ENCODE peak calls at places on chromosomes 3 and 15, in ten cellular contexts. Q is naive thymus-derived CD4-positive, alpha-beta T cell; F is fibroblast of mammary gland; X is GM19239; Y is stimulated activated CD8-positive, alpha-beta memory T cell treated with anti-CD3 and anti-CD28 coated beads, Interleukin-4, amount 100 ng/mL, for 4 hours; D is kidney glomerular epithelial cell; N is DND-41; E is nephron progenitor cell; S is A172; V is activated CD8-positive, alpha-beta T cell treated with anti-CD3 and anti-CD28 coated beads, Interleukin-2, amount 10 ng/mL, durations not matched to agents 7 days and 5 days. L is an unnamed sample.

GRCh38 chr15:44082558-44083151 is 112.4 kb downstream of the FRMD5 start:
- DNase-seq in D (no peak), Y (no peak), N (no peak), Q (no peak), X (no peak), E (no peak), S (peak), F (peak), V (no peak), L (no peak)

GRCh38 chr3:42036483-42036823 is 54.7 kb upstream of the TRAK1 start:
- DNase-seq in F (peak), Q (no peak), V (no peak), D (peak), N (no peak), Y (no peak), E (no peak), S (peak), X (no peak), L (no peak)

GRCh38 chr3:22245817-22246583 is 495.0 kb upstream of the ZNF385D start:
- DNase-seq in Q (no peak), N (no peak), X (no peak), D (no peak), F (no peak), E (no peak), V (no peak), Y (no peak), S (no peak), L (no peak)

GRCh38 chr3:41159581-41160189 is 39.6 kb upstream of the CTNNB1 start:
- DNase-seq in D (peak), N (no peak), X (no peak), Q (no peak), F (no peak), E (no peak), S (peak), Y (no peak), V (no peak), L (no peak)

GRCh38 chr3:51678685-51679084 is 7.6 kb downstream of the TEX264 start:
- DNase-seq in Q (no peak), N (no peak), V (no peak), D (no peak), S (no peak), X (no peak), F (no peak), Y (no peak), E (no peak), L (no peak)

GRCh38 chr3:168249539-168250414 is 154.1 kb upstream of the GOLIM4 start:
- DNase-seq in N (no peak), Y (no peak), Q (no peak), F (peak), X (no peak), D (peak), V (peak), E (peak), S (peak), L (no peak)

GRCh38 chr3:189605717-189606116 is 25.5 kb upstream of the TP63 start:
- DNase-seq in D (no peak), Q (no peak), Y (no peak), F (no peak), S (no peak), X (no peak), V (no peak), E (no peak), N (no peak), L (no peak)

GRCh38 chr3:65677486-65677885 is 361.2 kb downstream of the MAGI1 start:
- DNase-seq in X (no peak), Y (no peak), V (no peak), Q (no peak), D (peak), E (no peak), S (peak), F (no peak), N (no peak), L (no peak)

GRCh38 chr3:17478673-17479072 is 263.8 kb downstream of the TBC1D5 start:
- DNase-seq in D (peak), X (no peak), E (no peak), S (peak), N (no peak), F (peak), V (no peak), Y (no peak), Q (no peak), L (no peak)

GRCh38 chr15:31302778-31303433 is 23.7 kb upstream of the KLF13 start:
- DNase-seq in Y (no peak), F (no peak), N (peak), Q (no peak), V (peak), E (no peak), X (no peak), D (no peak), S (no peak), L (no peak)

GRCh38 chr3:13353936-13354542 is 66.1 kb downstream of the NUP210 start:
- DNase-seq in E (no peak), V (no peak), S (peak), N (no peak), F (peak), X (no peak), Q (no peak), D (no peak), Y (no peak), L (no peak)

GRCh38 chr3:111737712-111738097 is 121.4 kb upstream of the PHLDB2 start:
- DNase-seq in N (peak), V (no peak), Y (no peak), S (peak), Q (no peak), F (peak), E (no peak), D (peak), X (no peak), L (no peak)

GRCh38 chr3:192169332-192169915 is 557.9 kb downstream of the FGF12 start:
- DNase-seq in N (no peak), Q (no peak), Y (no peak), X (no peak), E (no peak), D (no peak), S (no peak), F (peak), V (no peak), L (no peak)

GRCh38 chr15:100891316-100892012 is 11.8 kb downstream of the ALDH1A3 start:
- DNase-seq in D (no peak), N (no peak), X (no peak), E (peak), S (no peak), V (no peak), F (no peak), Y (no peak), Q (no peak), L (no peak)

GRCh38 chr3:126035362-126036050 is 48.4 kb downstream of the SLC41A3 start:
- DNase-seq in S (no peak), Q (no peak), E (no peak), N (no peak), X (no peak), D (no peak), Y (no peak), F (no peak), V (peak), L (no peak)

GRCh38 chr15:92599394-92599970 is 56.1 kb downstream of the FAM174B start:
- DNase-seq in F (peak), Y (no peak), N (no peak), V (no peak), X (no peak), D (no peak), E (no peak), Q (no peak), S (no peak), L (no peak)

GRCh38 chr15:85000189-85000864 is 18.7 kb downstream of the PDE8A start:
- DNase-seq in V (no peak), Y (no peak), S (no peak), Q (no peak), D (no peak), N (no peak), E (no peak), X (no peak), F (peak), L (no peak)

GRCh38 chr15:40755821-40756220 is 767 bp upstream of the RMDN3 start:
- DNase-seq in Y (no peak), S (no peak), E (no peak), F (no peak), Q (no peak), X (no peak), D (no peak), N (peak), V (no peak), L (no peak)

GRCh38 chr15:56205061-56205876 is 38.4 kb downstream of the RFX7 start:
- DNase-seq in X (no peak), E (no peak), F (peak), S (no peak), Y (no peak), Q (no peak), N (no peak), D (no peak), V (no peak), L (no peak)

GRCh38 chr3:41447701-41448100 is 248.4 kb downstream of the CTNNB1 start:
- DNase-seq in V (no peak), E (no peak), F (no peak), D (no peak), Q (no peak), Y (no peak), S (no peak), X (no peak), N (no peak), L (no peak)

GRCh38 chr3:112486811-112487505 is 12.3 kb downstream of the BTLA start:
- DNase-seq in N (no peak), Y (no peak), V (no peak), D (no peak), X (no peak), F (no peak), Q (no peak), E (no peak), S (peak), L (no peak)